ENCODE peak calls at places on chromosomes 11 and 22, in seven cellular contexts. One of them, this sample, is unnamed.
A peak's percentile ranks its signal among the peaks of the same experiment; 100 is the strongest.

GRCh38 chr11:78377625-78378418 is 39.8 kb downstream of the GAB2 start:
- DNase-seq in Karpas-422: no peak
- DNase-seq in OCI-LY7: no peak
- DNase-seq in PC-3: no peak
- DNase-seq in mammary epithelial cell: no peak
- DNase-seq in fibroblast of lung: no peak
- DNase-seq in MM.1S: no peak
- DNase-seq in this sample: no peak

GRCh38 chr11:85725510-85726258 is 39.7 kb upstream of the CCDC89 start:
- DNase-seq in Karpas-422: no peak
- DNase-seq in OCI-LY7: no peak
- DNase-seq in PC-3: peak; percentile 99
- DNase-seq in mammary epithelial cell: peak; percentile 82
- DNase-seq in fibroblast of lung: peak; percentile 88
- DNase-seq in MM.1S: no peak
- DNase-seq in this sample: no peak

GRCh38 chr11:64877390-64878222 is 815 bp downstream of the EHD1 start:
- DNase-seq in Karpas-422: peak; percentile 65
- DNase-seq in OCI-LY7: peak; percentile 53
- DNase-seq in PC-3: peak; percentile 40
- DNase-seq in mammary epithelial cell: no peak
- DNase-seq in fibroblast of lung: no peak
- DNase-seq in MM.1S: no peak
- DNase-seq in this sample: peak; percentile 43

GRCh38 chr22:42300286-42301071 is 30.0 kb upstream of the TCF20 start:
- DNase-seq in Karpas-422: peak; percentile 95
- DNase-seq in OCI-LY7: peak; percentile 81
- DNase-seq in PC-3: peak; percentile 6
- DNase-seq in mammary epithelial cell: peak; percentile 83
- DNase-seq in fibroblast of lung: no peak
- DNase-seq in MM.1S: no peak
- DNase-seq in this sample: peak; percentile 83

GRCh38 chr11:77346906-77347603 is 45.6 kb upstream of the GDPD4 start:
- DNase-seq in Karpas-422: no peak
- DNase-seq in OCI-LY7: no peak
- DNase-seq in PC-3: no peak
- DNase-seq in mammary epithelial cell: peak; percentile 62
- DNase-seq in fibroblast of lung: peak; percentile 67
- DNase-seq in MM.1S: no peak
- DNase-seq in this sample: no peak

GRCh38 chr11:2559527-2560311 is 114.9 kb downstream of the KCNQ1 start:
- DNase-seq in Karpas-422: no peak
- DNase-seq in OCI-LY7: no peak
- DNase-seq in PC-3: no peak
- DNase-seq in mammary epithelial cell: no peak
- DNase-seq in fibroblast of lung: no peak
- DNase-seq in MM.1S: no peak
- DNase-seq in this sample: no peak

GRCh38 chr11:79438631-79439429 is 2.0 kb downstream of the TENM4 start:
- DNase-seq in Karpas-422: peak; percentile 57
- DNase-seq in OCI-LY7: no peak
- DNase-seq in PC-3: no peak
- DNase-seq in mammary epithelial cell: peak; percentile 51
- DNase-seq in fibroblast of lung: peak; percentile 46
- DNase-seq in MM.1S: peak; percentile 13
- DNase-seq in this sample: no peak

GRCh38 chr22:30196141-30196866 is 50.3 kb downstream of the LIF start:
- DNase-seq in Karpas-422: no peak
- DNase-seq in OCI-LY7: peak; percentile 55
- DNase-seq in PC-3: peak; percentile 93
- DNase-seq in mammary epithelial cell: peak; percentile 100
- DNase-seq in fibroblast of lung: peak; percentile 100
- DNase-seq in MM.1S: no peak
- DNase-seq in this sample: peak; percentile 88

GRCh38 chr11:69000831-69001245 is 12.2 kb downstream of the MRGPRF start:
- DNase-seq in Karpas-422: no peak
- DNase-seq in OCI-LY7: no peak
- DNase-seq in PC-3: peak; percentile 63
- DNase-seq in mammary epithelial cell: peak; percentile 79
- DNase-seq in fibroblast of lung: peak; percentile 90
- DNase-seq in MM.1S: no peak
- DNase-seq in this sample: peak; percentile 43

GRCh38 chr11:2269601-2270321 is 627 bp downstream of the ASCL2 start:
- DNase-seq in Karpas-422: no peak
- DNase-seq in OCI-LY7: no peak
- DNase-seq in PC-3: peak; percentile 24
- DNase-seq in mammary epithelial cell: peak; percentile 50
- DNase-seq in fibroblast of lung: peak; percentile 57
- DNase-seq in MM.1S: no peak
- DNase-seq in this sample: no peak

GRCh38 chr11:1308745-1309497 is 511 bp downstream of the TOLLIP start:
- DNase-seq in Karpas-422: no peak
- DNase-seq in OCI-LY7: no peak
- DNase-seq in PC-3: peak; percentile 12
- DNase-seq in mammary epithelial cell: no peak
- DNase-seq in fibroblast of lung: peak; percentile 22
- DNase-seq in MM.1S: no peak
- DNase-seq in this sample: no peak

GRCh38 chr22:30561402-30562154 is 12.9 kb downstream of the GAL3ST1 start:
- DNase-seq in Karpas-422: no peak
- DNase-seq in OCI-LY7: no peak
- DNase-seq in PC-3: no peak
- DNase-seq in mammary epithelial cell: no peak
- DNase-seq in fibroblast of lung: no peak
- DNase-seq in MM.1S: no peak
- DNase-seq in this sample: no peak

GRCh38 chr11:102528618-102529017 is 1.9 kb downstream of the MMP7 start:
- DNase-seq in Karpas-422: no peak
- DNase-seq in OCI-LY7: no peak
- DNase-seq in PC-3: peak; percentile 42
- DNase-seq in mammary epithelial cell: peak; percentile 78
- DNase-seq in fibroblast of lung: no peak
- DNase-seq in MM.1S: no peak
- DNase-seq in this sample: no peak

GRCh38 chr11:34405079-34405858 is 33.5 kb upstream of the CAT start:
- DNase-seq in Karpas-422: peak; percentile 61
- DNase-seq in OCI-LY7: no peak
- DNase-seq in PC-3: no peak
- DNase-seq in mammary epithelial cell: peak; percentile 26
- DNase-seq in fibroblast of lung: peak; percentile 45
- DNase-seq in MM.1S: no peak
- DNase-seq in this sample: no peak

GRCh38 chr11:22792497-22792896 is 37.1 kb downstream of the SVIP start:
- DNase-seq in Karpas-422: no peak
- DNase-seq in OCI-LY7: no peak
- DNase-seq in PC-3: peak; percentile 78
- DNase-seq in mammary epithelial cell: peak; percentile 84
- DNase-seq in fibroblast of lung: peak; percentile 45
- DNase-seq in MM.1S: no peak
- DNase-seq in this sample: peak; percentile 31

GRCh38 chr11:130897262-130898182 is 18.8 kb downstream of the SNX19 start:
- DNase-seq in Karpas-422: no peak
- DNase-seq in OCI-LY7: no peak
- DNase-seq in PC-3: peak; percentile 81
- DNase-seq in mammary epithelial cell: peak; percentile 86
- DNase-seq in fibroblast of lung: peak; percentile 100
- DNase-seq in MM.1S: no peak
- DNase-seq in this sample: peak; percentile 87

GRCh38 chr22:44573451-44573850 is 75.4 kb upstream of the RTL6 start:
- DNase-seq in Karpas-422: no peak
- DNase-seq in OCI-LY7: no peak
- DNase-seq in PC-3: no peak
- DNase-seq in mammary epithelial cell: no peak
- DNase-seq in fibroblast of lung: no peak
- DNase-seq in MM.1S: no peak
- DNase-seq in this sample: no peak

GRCh38 chr11:123202155-123202714 is 7.2 kb upstream of the CLMP start:
- DNase-seq in Karpas-422: no peak
- DNase-seq in OCI-LY7: no peak
- DNase-seq in PC-3: no peak
- DNase-seq in mammary epithelial cell: no peak
- DNase-seq in fibroblast of lung: peak; percentile 80
- DNase-seq in MM.1S: no peak
- DNase-seq in this sample: no peak

GRCh38 chr11:64444838-64445441 is 86.0 kb downstream of the RPS6KA4 start:
- DNase-seq in Karpas-422: peak; percentile 61
- DNase-seq in OCI-LY7: peak; percentile 53
- DNase-seq in PC-3: peak; percentile 47
- DNase-seq in mammary epithelial cell: peak; percentile 21
- DNase-seq in fibroblast of lung: peak; percentile 18
- DNase-seq in MM.1S: no peak
- DNase-seq in this sample: peak; percentile 42

GRCh38 chr11:122778148-122778547 is 60.2 kb upstream of the CRTAM start:
- DNase-seq in Karpas-422: no peak
- DNase-seq in OCI-LY7: no peak
- DNase-seq in PC-3: peak; percentile 44
- DNase-seq in mammary epithelial cell: peak; percentile 61
- DNase-seq in fibroblast of lung: no peak
- DNase-seq in MM.1S: no peak
- DNase-seq in this sample: no peak

GRCh38 chr22:16958475-16958874 is 49.5 kb downstream of the GAB4 start:
- DNase-seq in Karpas-422: no peak
- DNase-seq in OCI-LY7: no peak
- DNase-seq in PC-3: no peak
- DNase-seq in mammary epithelial cell: no peak
- DNase-seq in fibroblast of lung: no peak
- DNase-seq in MM.1S: no peak
- DNase-seq in this sample: no peak

GRCh38 chr11:47172740-47173139 is 3.9 kb downstream of the ARFGAP2 start:
- DNase-seq in Karpas-422: no peak
- DNase-seq in OCI-LY7: no peak
- DNase-seq in PC-3: no peak
- DNase-seq in mammary epithelial cell: no peak
- DNase-seq in fibroblast of lung: no peak
- DNase-seq in MM.1S: no peak
- DNase-seq in this sample: no peak

GRCh38 chr11:64803846-64804345 is 882 bp upstream of the MAP4K2 start:
- DNase-seq in Karpas-422: peak; percentile 63
- DNase-seq in OCI-LY7: no peak
- DNase-seq in PC-3: no peak
- DNase-seq in mammary epithelial cell: no peak
- DNase-seq in fibroblast of lung: no peak
- DNase-seq in MM.1S: no peak
- DNase-seq in this sample: no peak

GRCh38 chr11:46435679-46436078 is 44.1 kb upstream of the CHRM4 start:
- DNase-seq in Karpas-422: no peak
- DNase-seq in OCI-LY7: no peak
- DNase-seq in PC-3: no peak
- DNase-seq in mammary epithelial cell: no peak
- DNase-seq in fibroblast of lung: no peak
- DNase-seq in MM.1S: no peak
- DNase-seq in this sample: no peak

GRCh38 chr11:100329352-100329751 is 357.7 kb upstream of the ARHGAP42 start:
- DNase-seq in Karpas-422: no peak
- DNase-seq in OCI-LY7: no peak
- DNase-seq in PC-3: no peak
- DNase-seq in mammary epithelial cell: peak; percentile 51
- DNase-seq in fibroblast of lung: no peak
- DNase-seq in MM.1S: peak; percentile 92
- DNase-seq in this sample: no peak

DNA sequence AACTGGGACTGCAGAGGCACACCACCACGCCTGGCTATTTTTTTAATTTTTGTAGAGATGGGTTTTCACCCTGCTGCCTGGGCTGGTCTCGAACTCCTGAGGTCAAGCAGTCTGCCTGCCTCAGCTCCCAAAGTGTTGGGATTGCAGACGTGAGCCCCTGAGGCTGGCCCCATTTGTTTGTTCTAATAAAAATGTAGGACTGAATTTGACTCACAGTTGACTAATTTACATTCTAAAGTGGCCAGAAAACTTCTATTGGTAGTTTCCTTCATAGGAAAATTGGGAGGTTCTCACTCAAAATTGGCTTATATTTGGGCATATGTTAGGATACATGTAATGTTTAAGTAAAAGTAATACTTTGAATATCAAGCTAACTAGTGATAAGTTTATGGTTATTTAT is 35.0 kb downstream of the PPFIA1 start:
- DNase-seq in Karpas-422: no peak
- DNase-seq in OCI-LY7: no peak
- DNase-seq in PC-3: peak; percentile 69
- DNase-seq in mammary epithelial cell: no peak
- DNase-seq in fibroblast of lung: no peak
- DNase-seq in MM.1S: no peak
- DNase-seq in this sample: no peak
- H3K4me1 ChIP-seq in Karpas-422: peaks cover 3% of the 10 kb centered on the region
- H3K4me1 ChIP-seq in OCI-LY7: no peaks in the 10 kb centered on the region
- H3K4me1 ChIP-seq in PC-3: peaks cover 35% of the 10 kb centered on the region
- H3K4me1 ChIP-seq in mammary epithelial cell: no peaks in the 10 kb centered on the region
- H3K4me1 ChIP-seq in fibroblast of lung: peaks cover 9% of the 10 kb centered on the region
- H3K4me1 ChIP-seq in MM.1S: no peaks in the 10 kb centered on the region
- H3K4me1 ChIP-seq in this sample: peaks cover 49% of the 10 kb centered on the region

DNA sequence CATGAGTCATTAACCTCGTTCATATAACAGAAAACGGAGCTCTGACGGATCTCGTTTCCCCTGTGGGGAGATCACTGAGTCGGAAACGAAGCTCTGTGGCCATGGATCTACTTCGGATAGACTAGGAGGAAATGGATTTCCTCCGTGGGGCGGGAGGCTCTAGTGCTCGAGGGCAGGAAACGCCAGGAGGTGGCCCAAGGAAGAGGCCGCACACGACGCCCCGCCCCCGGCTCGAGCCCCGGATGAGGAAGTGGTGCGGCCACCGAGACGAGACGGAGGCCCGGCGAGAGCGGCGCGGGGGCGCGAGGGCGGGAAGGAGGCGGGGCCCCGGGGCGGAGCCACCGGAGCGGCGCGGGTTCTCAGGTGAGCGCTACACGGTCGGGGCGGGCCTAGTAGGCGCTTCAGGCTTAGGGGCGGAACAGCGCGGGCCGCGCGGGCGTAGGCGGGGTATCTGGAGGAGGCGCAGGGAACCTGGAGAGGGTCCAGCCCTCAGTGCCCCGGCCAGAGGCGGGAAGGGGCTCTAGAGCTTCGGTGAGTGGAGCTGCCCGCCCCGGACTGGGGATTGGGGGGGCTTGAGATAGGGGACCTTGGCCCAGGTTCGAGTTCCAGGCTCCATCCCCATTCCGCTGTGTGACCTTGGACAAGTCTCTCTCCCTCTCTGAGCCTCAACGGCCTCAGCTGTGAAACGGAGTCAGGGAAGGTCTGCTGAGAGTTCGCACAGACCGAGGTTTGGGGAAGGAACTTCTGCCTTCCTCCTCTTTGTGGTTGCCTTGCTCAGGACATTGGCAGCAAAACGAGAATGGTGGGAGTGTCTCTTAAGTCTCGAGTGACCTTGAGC is at the start of gene DEPDC5:
- DNase-seq in Karpas-422: peak; percentile 98
- DNase-seq in OCI-LY7: peak; percentile 95
- DNase-seq in PC-3: peak; percentile 91
- DNase-seq in mammary epithelial cell: peak; percentile 96
- DNase-seq in fibroblast of lung: peak; percentile 91
- DNase-seq in MM.1S: peak; percentile 96
- DNase-seq in this sample: peak; percentile 94
- H2AFZ ChIP-seq in Karpas-422: peak within 1 kb of the TSS; percentile 65
- H2AFZ ChIP-seq in OCI-LY7: peak within 1 kb of the TSS; percentile 69
- H2AFZ ChIP-seq in PC-3: peak within 1 kb of the TSS; percentile 86
- H2AFZ ChIP-seq in mammary epithelial cell: peak within 1 kb of the TSS; percentile 95
- H2AFZ ChIP-seq in fibroblast of lung: peak within 1 kb of the TSS; percentile 97
- H2AFZ ChIP-seq in MM.1S: peak within 1 kb of the TSS; percentile 78
- H2AFZ ChIP-seq in this sample: peak within 1 kb of the TSS; percentile 98

GRCh38 chr22:18976197-18976751 is 40.2 kb upstream of the PRODH start:
- DNase-seq in Karpas-422: no peak
- DNase-seq in OCI-LY7: no peak
- DNase-seq in PC-3: no peak
- DNase-seq in mammary epithelial cell: no peak
- DNase-seq in fibroblast of lung: no peak
- DNase-seq in MM.1S: no peak
- DNase-seq in this sample: no peak
- H3K4me1 ChIP-seq in Karpas-422: no peaks in the 10 kb centered on the region
- H3K4me1 ChIP-seq in OCI-LY7: no peaks in the 10 kb centered on the region
- H3K4me1 ChIP-seq in PC-3: no peaks in the 10 kb centered on the region
- H3K4me1 ChIP-seq in mammary epithelial cell: peaks cover 5% of the 10 kb centered on the region
- H3K4me1 ChIP-seq in fibroblast of lung: no peaks in the 10 kb centered on the region
- H3K4me1 ChIP-seq in MM.1S: no peaks in the 10 kb centered on the region
- H3K4me1 ChIP-seq in this sample: no peaks in the 10 kb centered on the region

GRCh38 chr11:109422755-109423113 is 744 bp downstream of the C11orf87 start:
- DNase-seq in Karpas-422: no peak
- DNase-seq in OCI-LY7: no peak
- DNase-seq in PC-3: no peak
- DNase-seq in mammary epithelial cell: peak; percentile 19
- DNase-seq in fibroblast of lung: peak; percentile 14
- DNase-seq in MM.1S: no peak
- DNase-seq in this sample: no peak
- H2AFZ ChIP-seq in Karpas-422: no peak overlapping the region
- H2AFZ ChIP-seq in OCI-LY7: no peak overlapping the region
- H2AFZ ChIP-seq in PC-3: no peak overlapping the region
- H2AFZ ChIP-seq in mammary epithelial cell: peak overlapping the region; percentile 56
- H2AFZ ChIP-seq in fibroblast of lung: no peak overlapping the region
- H2AFZ ChIP-seq in MM.1S: no peak overlapping the region
- H2AFZ ChIP-seq in this sample: no peak overlapping the region